ENCODE peak calls at places on chromosome 9, in six cellular contexts. D is heart left ventricle, Q is IMR-90, M is dorsolateral prefrontal cortex, P is heart right ventricle, G is WTC11. N is an unnamed sample.

GRCh38 chr9:35829084-35829763 is at the start of gene TMEM8B:
- DNase-seq in D (peak; percentile 98), Q (peak; percentile 83), P (peak; percentile 98), G (peak; percentile 97), M (peak; percentile 97), N (peak; percentile 99)

GRCh38 chr9:123011878-123012528 is 21.5 kb upstream of the GPR21 start:
- DNase-seq in D (no peak), M (no peak), G (no peak), P (no peak), Q (peak; percentile 32), N (no peak)

GRCh38 chr9:114198249-114199040 is 43.1 kb downstream of the COL27A1 start:
- DNase-seq in Q (no peak), M (no peak), P (no peak), G (no peak), D (no peak), N (no peak)

GRCh38 chr9:125757834-125758233 is 10.7 kb downstream of the PBX3 start:
- DNase-seq in G (no peak), M (no peak), Q (no peak), D (no peak), P (no peak), N (no peak)

GRCh38 chr9:115200711-115201505 is 83.0 kb upstream of the TNC start:
- DNase-seq in D (no peak), M (no peak), Q (peak; percentile 16), G (no peak), P (no peak), N (no peak)

GRCh38 chr9:126756876-126757415 is 47.9 kb upstream of the ZBTB43 start:
- DNase-seq in M (no peak), G (no peak), P (no peak), Q (no peak), D (no peak), N (no peak)

GRCh38 chr9:95080961-95081658 is 236.4 kb downstream of the FANCC start:
- DNase-seq in G (no peak), D (no peak), M (peak; percentile 85), Q (no peak), P (no peak), N (no peak)

GRCh38 chr9:134344068-134344820 is 18.0 kb downstream of the RXRA start:
- DNase-seq in P (peak; percentile 57), M (no peak), Q (peak; percentile 9), G (peak; percentile 46), D (peak; percentile 69), N (peak; percentile 59)

GRCh38 chr9:127761061-127761460 is 17.4 kb downstream of the SH2D3C start:
- DNase-seq in Q (no peak), P (no peak), D (no peak), M (no peak), G (no peak), N (no peak)

GRCh38 chr9:75146229-75146628 is 57.9 kb downstream of the OSTF1 start:
- DNase-seq in P (no peak), G (no peak), D (no peak), Q (peak; percentile 75), M (no peak), N (no peak)

GRCh38 chr9:89786650-89787049 is 181.8 kb downstream of the GADD45G start:
- DNase-seq in G (no peak), M (no peak), D (peak; percentile 48), Q (no peak), P (peak; percentile 46), N (no peak)

GRCh38 chr9:34505370-34506120 is 17.2 kb downstream of the ENHO start:
- DNase-seq in G (no peak), Q (no peak), P (no peak), D (no peak), M (no peak), N (no peak)

GRCh38 chr9:122800066-122801060 is at the start of gene OR1K1:
- DNase-seq in P (no peak), G (no peak), M (no peak), D (no peak), Q (no peak), N (no peak)

GRCh38 chr9:4970970-4971641 is 14.0 kb upstream of the JAK2 start:
- DNase-seq in Q (no peak), D (no peak), G (no peak), M (no peak), P (no peak), N (peak; percentile 89)

GRCh38 chr9:13568446-13568845 is 289.0 kb upstream of the MPDZ start:
- DNase-seq in M (peak; percentile 34), D (peak; percentile 28), G (no peak), Q (no peak), P (peak; percentile 27), N (no peak)

GRCh38 chr9:123772374-123772773 is 157.6 kb downstream of the DENND1A start:
- DNase-seq in G (no peak), D (no peak), M (no peak), P (no peak), Q (no peak), N (no peak)

GRCh38 chr9:115717298-115717697 is 436.3 kb upstream of the PAPPA start:
- DNase-seq in Q (peak; percentile 56), G (no peak), P (no peak), D (no peak), M (no peak), N (no peak)

GRCh38 chr9:134591573-134591981 is 50.0 kb upstream of the COL5A1 start:
- DNase-seq in P (no peak), D (no peak), M (no peak), Q (no peak), G (no peak), N (no peak)

GRCh38 chr9:119453490-119453911 is 84.3 kb upstream of the BRINP1 start:
- DNase-seq in P (no peak), D (no peak), M (no peak), G (no peak), Q (no peak), N (no peak)

GRCh38 chr9:77927265-77927664 is 104.3 kb downstream of the GNAQ start:
- DNase-seq in D (no peak), Q (peak; percentile 45), M (no peak), G (no peak), P (no peak), N (no peak)

GRCh38 chr9:131946169-131946568 is 133.5 kb downstream of the MED27 start:
- DNase-seq in D (no peak), P (no peak), G (no peak), Q (no peak), M (no peak), N (no peak)

GRCh38 chr9:21801683-21802417 is 586 bp upstream of the MTAP start:
- DNase-seq in G (peak; percentile 78), Q (peak; percentile 85), P (peak; percentile 69), D (peak; percentile 67), M (peak; percentile 74), N (peak; percentile 31)

GRCh38 chr9:124098141-124098905 is 86.8 kb downstream of the LHX2 start:
- DNase-seq in D (no peak), M (no peak), Q (no peak), P (no peak), G (no peak), N (no peak)

GRCh38 chr9:27157086-27157485 is 48.1 kb downstream of the TEK start:
- DNase-seq in M (no peak), P (no peak), D (no peak), Q (no peak), G (no peak), N (no peak)

GRCh38 chr9:27162045-27162444 is 53.0 kb downstream of the TEK start:
- DNase-seq in Q (peak; percentile 79), G (no peak), M (no peak), P (no peak), D (no peak), N (no peak)

GRCh38 chr9:27157736-27158135 is 48.7 kb downstream of the TEK start:
- DNase-seq in Q (no peak), M (no peak), G (peak; percentile 30), D (no peak), P (no peak), N (no peak)

GRCh38 chr9:27165067-27165466 is 56.0 kb downstream of the TEK start:
- DNase-seq in D (no peak), M (no peak), P (no peak), Q (peak; percentile 21), G (no peak), N (no peak)

DNA sequence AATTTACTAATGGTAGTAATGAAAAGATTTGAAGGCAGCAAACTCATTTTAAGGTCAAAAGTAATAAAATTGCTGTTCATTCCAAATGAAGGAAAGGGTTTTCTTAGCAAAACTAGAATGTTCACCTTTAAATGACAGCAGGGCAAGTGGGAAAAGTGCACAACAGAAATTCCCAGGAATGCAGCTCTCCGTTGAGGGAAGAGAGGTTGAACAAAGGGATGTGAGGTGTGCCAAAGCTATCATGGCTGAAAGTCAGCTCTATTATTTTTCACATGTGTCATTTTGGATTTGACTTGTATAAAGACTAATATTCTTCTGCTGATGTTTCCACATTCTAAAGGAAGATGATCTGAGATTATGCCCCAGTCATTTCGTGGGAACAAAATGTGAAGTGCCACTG is 51.6 kb downstream of the TEK start:
- DNase-seq in G (no peak), P (no peak), D (no peak), M (no peak), Q (no peak), N (no peak)
- TF ChIP-seq CTCF in G (no peak), P (no peak), D (no peak), M (no peak), Q (no peak), N (no peak)

DNA sequence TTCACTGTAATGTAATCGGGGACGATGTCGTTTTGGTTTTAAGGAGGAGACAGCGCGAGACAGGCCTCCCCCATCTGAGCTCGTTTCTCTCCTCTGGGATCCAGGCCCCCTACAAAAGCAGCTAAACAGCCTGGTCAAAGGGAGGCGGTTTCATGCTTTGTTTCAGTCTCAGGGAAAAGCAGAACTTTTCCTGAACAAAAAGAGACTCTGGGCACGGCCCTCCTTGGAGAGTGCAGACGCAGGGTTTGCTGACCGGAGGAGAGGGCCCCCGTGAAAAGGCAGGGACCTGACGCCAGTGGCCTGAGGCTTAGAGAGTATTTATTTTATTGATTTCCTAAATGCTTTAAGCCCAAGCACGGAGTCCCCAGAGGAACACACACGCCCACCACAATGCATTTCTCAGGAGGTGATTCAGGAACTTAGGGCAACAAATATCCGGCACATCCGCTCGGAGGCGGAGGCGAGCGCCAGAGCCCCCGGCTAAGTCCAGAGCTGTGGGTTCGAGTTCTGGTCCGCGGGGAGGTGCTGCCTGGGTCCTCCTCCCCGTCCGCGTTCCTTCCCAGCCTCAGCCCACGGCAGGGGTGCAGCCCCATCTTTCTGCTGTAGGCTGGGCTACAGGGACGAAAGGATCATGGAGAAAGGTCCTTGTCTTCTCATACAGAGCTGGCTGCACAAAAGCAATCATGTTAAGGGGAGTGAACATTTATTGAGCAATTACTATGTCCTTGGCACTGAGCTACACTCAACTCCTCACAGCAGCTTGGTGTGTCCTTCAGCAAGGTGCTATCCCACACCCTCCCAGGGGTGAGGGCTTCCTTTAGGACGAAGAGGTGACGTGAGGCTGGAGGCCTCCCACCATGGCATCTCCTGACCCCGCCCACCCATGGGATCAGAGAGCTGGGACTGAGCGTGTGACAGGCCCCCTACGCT is 40.0 kb downstream of the PTGES start:
- DNase-seq in M (no peak), D (no peak), P (no peak), Q (peak; percentile 87), G (no peak), N (peak; percentile 49)
- TF ChIP-seq CTCF in M (no peak), D (no peak), P (no peak), Q (peak; percentile 21), G (no peak), N (no peak)

GRCh38 chr9:84647699-84648098 is 21.8 kb upstream of the NTRK2 start:
- DNase-seq in D (no peak), G (no peak), M (no peak), P (no peak), Q (no peak), N (no peak)

GRCh38 chr9:84652496-84653081 is 16.9 kb upstream of the NTRK2 start:
- DNase-seq in Q (no peak), D (no peak), M (no peak), P (no peak), G (no peak), N (no peak)
- TF ChIP-seq CTCF in Q (no peak), D (no peak), M (peak; percentile 64), P (peak; percentile 20), G (no peak), N (no peak)

GRCh38 chr9:130432362-130432761 is 12.4 kb upstream of the ASS1 start:
- DNase-seq in Q (no peak), G (no peak), M (no peak), D (no peak), P (no peak), N (no peak)
- TF ChIP-seq CTCF in Q (no peak), G (no peak), M (no peak), D (no peak), P (no peak), N (no peak)

N was measured in activated CD8-positive, alpha-beta T cell treated with anti-CD3 and anti-CD28 coated beads for 36 hours.